ENCODE peak calls at places on chromosome 12, in eight cellular contexts. G is uterus, A is transverse colon, P is heart left ventricle, X is ovary, R is esophagus squamous epithelium, H is A549, D is spleen. V is an unnamed sample. For H3K4me1, the result is how much of the 10 kb centered on the place peaks cover.

GRCh38 chr12:107027304-107028053 is 40.5 kb upstream of the MTERF2 start:
- DNase-seq in G (peak), A (no peak), P (no peak), X (no peak), R (no peak), H (peak), D (no peak), V (peak)

GRCh38 chr12:51421266-51421884 is 3.3 kb upstream of the SLC4A8 start:
- DNase-seq in G (no peak), A (peak), P (no peak), X (peak), R (no peak), H (peak), D (no peak), V (peak)

GRCh38 chr12:64522807-64523206 is 70.9 kb downstream of the TBK1 start:
- DNase-seq in G (no peak), A (no peak), P (no peak), X (no peak), R (no peak), H (no peak), D (no peak), V (no peak)

GRCh38 chr12:5259523-5259922 is 172.4 kb upstream of the NTF3 start:
- DNase-seq in G (no peak), A (no peak), P (no peak), X (no peak), R (no peak), H (no peak), D (no peak), V (no peak)

GRCh38 chr12:121697093-121697698 is 15.4 kb upstream of the TMEM120B start:
- DNase-seq in G (no peak), A (no peak), P (no peak), X (no peak), R (no peak), H (peak), D (no peak), V (peak)

GRCh38 chr12:8081228-8081920 is 700 bp upstream of the NECAP1 start:
- DNase-seq in G (no peak), A (peak), P (no peak), X (no peak), R (no peak), H (no peak), D (no peak), V (no peak)

GRCh38 chr12:116598341-116599284 is 39.4 kb downstream of the MAP1LC3B2 start:
- DNase-seq in G (peak), A (no peak), P (no peak), X (no peak), R (no peak), H (no peak), D (no peak), V (no peak)

GRCh38 chr12:79547735-79548347 is 142.9 kb downstream of the PAWR start:
- DNase-seq in G (peak), A (peak), P (no peak), X (peak), R (no peak), H (peak), D (no peak), V (peak)

GRCh38 chr12:114311966-114312365 is 94.0 kb downstream of the TBX5 start:
- DNase-seq in G (no peak), A (no peak), P (no peak), X (no peak), R (no peak), H (no peak), D (no peak), V (no peak)

GRCh38 chr12:28865776-28866175 is 283.3 kb upstream of the FAR2 start:
- DNase-seq in G (no peak), A (no peak), P (no peak), X (no peak), R (no peak), H (no peak), D (no peak), V (no peak)

GRCh38 chr12:11059041-11059440 is 3.1 kb downstream of the TAS2R46 start:
- DNase-seq in G (no peak), A (no peak), P (no peak), X (no peak), R (no peak), H (no peak), D (no peak), V (no peak)

GRCh38 chr12:48968004-48968403 is 3.5 kb downstream of the WNT10B start:
- DNase-seq in G (no peak), A (no peak), P (no peak), X (no peak), R (no peak), H (no peak), D (no peak), V (no peak)

GRCh38 chr12:6790496-6791150 is 1.3 kb downstream of the CD4 start:
- DNase-seq in G (no peak), A (no peak), P (no peak), X (no peak), R (no peak), H (no peak), D (peak), V (no peak)

GRCh38 chr12:20950248-20950647 is 139.7 kb downstream of the SLCO1B3 start:
- DNase-seq in G (no peak), A (no peak), P (no peak), X (no peak), R (no peak), H (no peak), D (no peak), V (peak)

GRCh38 chr12:43676183-43676813 is 82.3 kb downstream of the PUS7L start:
- DNase-seq in G (no peak), A (no peak), P (no peak), X (no peak), R (no peak), H (peak), D (no peak), V (peak)

GRCh38 chr12:119840617-119841016 is 36.5 kb downstream of the CIT start:
- DNase-seq in G (no peak), A (no peak), P (no peak), X (no peak), R (no peak), H (no peak), D (no peak), V (no peak)

GRCh38 chr12:85301054-85301453 is 21.0 kb downstream of the ALX1 start:
- DNase-seq in G (no peak), A (no peak), P (no peak), X (no peak), R (no peak), H (no peak), D (no peak), V (no peak)

GRCh38 chr12:123034865-123035264 is 54.4 kb downstream of the ARL6IP4 start:
- DNase-seq in G (no peak), A (no peak), P (no peak), X (no peak), R (no peak), H (peak), D (no peak), V (no peak)

GRCh38 chr12:130880411-130880885 is 8.6 kb downstream of the RAN start:
- DNase-seq in G (no peak), A (no peak), P (no peak), X (no peak), R (no peak), H (no peak), D (no peak), V (no peak)

GRCh38 chr12:99393763-99394162 is 253.8 kb upstream of the GARIN6 start:
- DNase-seq in G (no peak), A (no peak), P (no peak), X (no peak), R (no peak), H (no peak), D (no peak), V (no peak)
- TF ChIP-seq POLR2A in G (no peak), A (no peak), P (no peak), X (no peak), R (no peak), H (no peak), D (no peak), V (no peak)

GRCh38 chr12:124296295-124296915 is 1.5 kb downstream of the RFLNA start:
- DNase-seq in G (no peak), A (peak), P (peak), X (no peak), R (no peak), H (no peak), D (peak), V (peak)

GRCh38 chr12:124296916-124297351 is 2.0 kb downstream of the RFLNA start:
- DNase-seq in G (no peak), A (peak), P (no peak), X (no peak), R (no peak), H (no peak), D (peak), V (peak)

GRCh38 chr12:124298685-124299410 is 4.0 kb downstream of the RFLNA start:
- DNase-seq in G (no peak), A (no peak), P (no peak), X (no peak), R (no peak), H (no peak), D (peak), V (no peak)

GRCh38 chr12:124297856-124298255 is 3.0 kb downstream of the RFLNA start:
- DNase-seq in G (no peak), A (no peak), P (peak), X (no peak), R (no peak), H (no peak), D (peak), V (no peak)

GRCh38 chr12:124297389-124297788 is 2.5 kb downstream of the RFLNA start:
- DNase-seq in G (no peak), A (no peak), P (no peak), X (no peak), R (no peak), H (no peak), D (no peak), V (no peak)
- H3K4me3 ChIP-seq in G (no peak), A (peak), P (no peak), X (no peak), R (no peak), H (no peak), D (no peak), V (peak)

GRCh38 chr12:3204716-3205617 is 127.8 kb downstream of the TSPAN9 start:
- DNase-seq in G (no peak), A (no peak), P (no peak), X (no peak), R (no peak), H (no peak), D (no peak), V (no peak)
- H3K4me1 ChIP-seq in G (under half), A (under half), P (under half), X (under half), R (half or more), H (under half), D (under half), V (under half)

DNA sequence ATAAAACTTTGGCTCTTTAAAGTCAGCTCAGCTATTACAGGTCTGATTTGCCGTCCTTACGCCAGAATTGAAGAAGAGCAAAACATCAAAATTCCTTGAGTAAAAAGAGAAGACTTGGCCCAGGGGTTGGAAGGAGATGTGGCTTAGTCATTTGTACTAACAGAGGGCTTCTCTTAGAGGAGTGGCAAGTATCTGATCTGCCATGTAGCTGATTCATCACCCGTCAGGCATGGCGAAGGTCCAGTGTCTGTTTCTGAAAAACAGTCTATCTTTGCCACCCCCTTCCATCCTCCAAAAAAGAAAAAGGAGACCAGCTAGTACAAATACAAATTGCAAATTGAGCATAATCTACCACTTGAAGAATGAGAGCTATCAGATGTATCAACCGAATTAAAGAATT is 91.9 kb downstream of the RAD52 start:
- DNase-seq in G (peak), A (no peak), P (no peak), X (no peak), R (no peak), H (peak), D (no peak), V (no peak)
- TF ChIP-seq POLR2A in G (no peak), A (no peak), P (no peak), X (no peak), R (no peak), H (no peak), D (no peak), V (no peak)